ENCODE peak calls at places on chromosomes 2 and 18, in five cellular contexts. P is NT2/D1; W is small intestine; G is CD8-positive, alpha-beta T cell; H is ascending aorta. Y is an unnamed sample.

GRCh38 chr2:26246818-26247217 is 2.1 kb downstream of the HADHB start:
- DNase-seq in P (no peak), W (no peak), G (peak; percentile 12), H (no peak), Y (no peak)

GRCh38 chr2:14901740-14902139 is 269.2 kb downstream of the LRATD1 start:
- DNase-seq in P (no peak), W (no peak), G (no peak), H (no peak), Y (no peak)

GRCh38 chr2:66498597-66498910 is 63.6 kb downstream of the MEIS1 start:
- DNase-seq in P (no peak), W (no peak), G (no peak), H (no peak), Y (no peak)

GRCh38 chr2:236644067-236644466 is 74.4 kb downstream of the ACKR3 start:
- DNase-seq in P (no peak), W (no peak), G (no peak), H (peak; percentile 52), Y (no peak)

GRCh38 chr18:59273936-59274928 is 978 bp upstream of the RAX start:
- DNase-seq in P (no peak), W (no peak), G (no peak), H (no peak), Y (no peak)

GRCh38 chr2:72147971-72148369 is 308 bp upstream of the CYP26B1 start:
- DNase-seq in P (no peak), W (no peak), G (no peak), H (no peak), Y (no peak)

GRCh38 chr2:70010222-70011111 is 49.0 kb upstream of the ASPRV1 start:
- DNase-seq in P (no peak), W (peak; percentile 100), G (no peak), H (no peak), Y (peak; percentile 56)

GRCh38 chr2:240930096-240930630 is 24.0 kb downstream of the CROCC2 start:
- DNase-seq in P (no peak), W (no peak), G (no peak), H (peak; percentile 59), Y (peak; percentile 40)

GRCh38 chr2:100213595-100213994 is 71.2 kb upstream of the AFF3 start:
- DNase-seq in P (no peak), W (peak; percentile 85), G (no peak), H (no peak), Y (no peak)

GRCh38 chr2:177881001-177881748 is 191.4 kb downstream of the PDE11A start:
- DNase-seq in P (no peak), W (no peak), G (no peak), H (no peak), Y (no peak)

GRCh38 chr18:1104265-1104792 is 199.7 kb downstream of the ADCYAP1 start:
- DNase-seq in P (no peak), W (no peak), G (no peak), H (no peak), Y (no peak)

GRCh38 chr2:182167882-182168281 is 182.2 kb downstream of the PPP1R1C start:
- DNase-seq in P (no peak), W (no peak), G (no peak), H (no peak), Y (no peak)

GRCh38 chr2:238847841-238848565 is at the start of gene TWIST2:
- DNase-seq in P (no peak), W (no peak), G (no peak), H (peak; percentile 92), Y (peak; percentile 81)

GRCh38 chr2:240236217-240237111 is 96.0 kb upstream of the OTOS start:
- DNase-seq in P (no peak), W (no peak), G (peak; percentile 4), H (peak; percentile 63), Y (peak; percentile 48)

GRCh38 chr2:96662360-96662759 is 19.8 kb downstream of the FER1L5 start:
- DNase-seq in P (no peak), W (no peak), G (no peak), H (no peak), Y (no peak)

GRCh38 chr2:20091305-20091991 is 40.0 kb upstream of the LAPTM4A start:
- DNase-seq in P (no peak), W (no peak), G (no peak), H (peak; percentile 72), Y (no peak)

GRCh38 chr2:72788756-72789155 is 37.1 kb downstream of the EXOC6B start:
- DNase-seq in P (no peak), W (no peak), G (no peak), H (no peak), Y (no peak)

GRCh38 chr2:181125364-181125763 is 145.0 kb downstream of the UBE2E3 start:
- DNase-seq in P (no peak), W (no peak), G (no peak), H (no peak), Y (no peak)

GRCh38 chr2:20122864-20123263 is 71.4 kb upstream of the LAPTM4A start:
- DNase-seq in P (no peak), W (no peak), G (no peak), H (no peak), Y (no peak)

GRCh38 chr2:64654993-64655666 is 1.4 kb upstream of the SERTAD2 start:
- DNase-seq in P (no peak), W (no peak), G (no peak), H (no peak), Y (no peak)

GRCh38 chr2:25664531-25665307 is 8.7 kb downstream of the DTNB start:
- DNase-seq in P (peak; percentile 70), W (peak; percentile 69), G (peak; percentile 5), H (peak; percentile 75), Y (peak; percentile 57)

GRCh38 chr18:3345885-3346284 is 84.0 kb downstream of the MYL12B start:
- DNase-seq in P (no peak), W (no peak), G (no peak), H (no peak), Y (no peak)

GRCh38 chr18:74342416-74343043 is 26.9 kb downstream of the C18orf63 start:
- DNase-seq in P (peak; percentile 27), W (peak; percentile 64), G (peak; percentile 34), H (no peak), Y (no peak)

GRCh38 chr2:174332607-174333001 is 2.1 kb upstream of the SP9 start:
- DNase-seq in P (no peak), W (no peak), G (no peak), H (no peak), Y (no peak)

GRCh38 chr2:160490760-160491367 is 2.7 kb downstream of the RBMS1 start:
- DNase-seq in P (no peak), W (no peak), G (no peak), H (no peak), Y (no peak)

GRCh38 chr2:218713922-218714321 is 3.3 kb downstream of the TTLL4 start:
- DNase-seq in P (no peak), W (no peak), G (no peak), H (no peak), Y (no peak)

GRCh38 chr2:78145997-78146722 is 624.0 kb upstream of the LRRTM4 start:
- DNase-seq in P (no peak), W (no peak), G (no peak), H (no peak), Y (no peak)

GRCh38 chr2:179019260-179019659 is 30.7 kb downstream of the CCDC141 start:
- DNase-seq in P (no peak), W (no peak), G (no peak), H (no peak), Y (no peak)

GRCh38 chr2:146147448-146148012 is 1627.6 kb upstream of the ZEB2 start:
- DNase-seq in P (no peak), W (no peak), G (no peak), H (no peak), Y (no peak)

GRCh38 chr2:118319271-118319684 is 231.0 kb downstream of the INSIG2 start:
- DNase-seq in P (peak; percentile 97), W (no peak), G (no peak), H (no peak), Y (no peak)

GRCh38 chr2:50051374-50051773 is 897.1 kb upstream of the FSHR start:
- DNase-seq in P (no peak), W (peak; percentile 53), G (no peak), H (no peak), Y (no peak)

GRCh38 chr2:1993711-1994682 is 249.7 kb upstream of the PXDN start:
- DNase-seq in P (no peak), W (no peak), G (no peak), H (no peak), Y (no peak)

DNA sequence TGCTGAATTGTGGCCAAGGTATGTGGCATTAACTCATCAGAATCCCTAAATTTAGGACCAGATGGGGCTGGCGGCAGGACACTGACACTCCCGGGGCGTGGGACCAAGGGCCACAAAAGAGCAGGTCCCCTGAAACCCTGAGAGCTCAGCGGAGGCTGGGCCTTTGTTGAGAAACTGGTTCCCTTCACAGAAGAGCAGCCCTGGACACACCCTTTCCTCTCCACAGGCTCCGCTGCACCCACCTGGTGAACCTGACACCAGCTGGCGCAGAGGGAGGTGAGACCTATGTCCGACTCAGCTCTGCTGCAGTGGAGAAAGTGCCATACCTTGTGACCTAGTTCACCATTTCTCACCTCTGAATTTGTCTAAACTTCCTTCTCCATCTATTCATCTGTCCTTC is 119.5 kb downstream of the RTP5 start:
- DNase-seq in P (no peak), W (no peak), G (no peak), H (peak; percentile 43), Y (no peak)
- H3K9me3 ChIP-seq in P (peaks cover 12% of the 10 kb centered on the region), W (no peaks in the 10 kb centered on the region), G (no peaks in the 10 kb centered on the region), H (no peaks in the 10 kb centered on the region), Y (no peaks in the 10 kb centered on the region)

GRCh38 chr2:4576075-4576474 is 872.7 kb downstream of the DCDC2C start:
- DNase-seq in P (no peak), W (no peak), G (no peak), H (no peak), Y (no peak)
- H3K9me3 ChIP-seq in P (peaks cover 3% of the 10 kb centered on the region), W (no peaks in the 10 kb centered on the region), G (no peaks in the 10 kb centered on the region), H (no peaks in the 10 kb centered on the region), Y (no peaks in the 10 kb centered on the region)

GRCh38 chr2:30639836-30640235 is 167.4 kb downstream of the CAPN13 start:
- DNase-seq in P (no peak), W (no peak), G (no peak), H (no peak), Y (no peak)
- H3K9me3 ChIP-seq in P (no peaks in the 10 kb centered on the region), W (no peaks in the 10 kb centered on the region), G (no peaks in the 10 kb centered on the region), H (no peaks in the 10 kb centered on the region), Y (no peaks in the 10 kb centered on the region)

GRCh38 chr2:173305303-173305702 is 49.4 kb upstream of the CDCA7 start:
- DNase-seq in P (no peak), W (no peak), G (no peak), H (no peak), Y (no peak)

GRCh38 chr2:173298536-173299097 is 56.1 kb upstream of the CDCA7 start:
- DNase-seq in P (no peak), W (no peak), G (no peak), H (no peak), Y (no peak)

GRCh38 chr2:173296235-173296634 is 58.4 kb upstream of the CDCA7 start:
- DNase-seq in P (no peak), W (no peak), G (no peak), H (no peak), Y (no peak)

GRCh38 chr2:173299764-173300163 is 54.9 kb upstream of the CDCA7 start:
- DNase-seq in P (no peak), W (no peak), G (no peak), H (no peak), Y (no peak)

DNA sequence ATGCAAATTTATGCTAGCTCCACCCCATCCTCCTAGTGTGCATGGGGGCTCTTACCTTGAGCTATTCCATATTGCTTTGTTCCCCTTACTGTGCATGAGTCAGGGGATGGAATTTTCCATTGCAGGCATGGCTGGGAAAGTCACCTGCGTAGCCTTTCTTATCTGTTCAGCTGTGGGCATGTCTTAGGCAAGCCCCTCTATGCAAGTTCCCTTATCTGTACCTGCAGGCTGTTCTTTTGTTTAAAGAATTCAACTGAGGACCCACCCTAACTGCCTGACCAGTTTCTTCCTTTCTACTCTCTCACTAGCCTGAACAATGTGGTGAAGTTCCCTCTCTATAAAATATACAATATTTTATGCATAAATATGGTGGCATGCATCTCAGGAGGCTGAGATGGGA is 54.2 kb upstream of the CDCA7 start:
- DNase-seq in P (no peak), W (no peak), G (no peak), H (no peak), Y (no peak)
- H3K9me3 ChIP-seq in P (peaks cover 58% of the 10 kb centered on the region), W (no peaks in the 10 kb centered on the region), G (no peaks in the 10 kb centered on the region), H (peaks cover 27% of the 10 kb centered on the region), Y (peaks cover 28% of the 10 kb centered on the region)